ENCODE peak calls at places on chromosome 6, in nine cellular contexts. P is omental fat pad; G is CD8-positive, alpha-beta T cell; F is naive thymus-derived CD8-positive, alpha-beta T cell; W is HepG2; X is DND-41; Z is CD4-positive, CD25-positive, alpha-beta regulatory T cell; L is activated T-helper 17 cell treated with anti-CD3 and anti-CD28 coated beads, Interleukin-2, amount 50 U/mL, for 72 hours; V is lung. M is an unnamed sample.

GRCh38 chr6:33147807-33148666 is 44.2 kb downstream of the COL11A2 start:
- ATAC-seq in F (no peak), P (no peak), L (no peak), V (peak; percentile 58), Z (no peak), W (peak; percentile 67), X (no peak), G (no peak), M (no peak)

GRCh38 chr6:23927935-23928334 is 198.1 kb upstream of the NRSN1 start:
- ATAC-seq in L (no peak), Z (no peak), X (no peak), V (no peak), G (no peak), F (no peak), W (no peak), P (no peak), M (no peak)

GRCh38 chr6:136500414-136500813 is 49.8 kb downstream of the MAP7 start:
- ATAC-seq in F (no peak), X (no peak), W (no peak), P (no peak), V (no peak), Z (no peak), L (no peak), G (no peak), M (no peak)

GRCh38 chr6:51025082-51025777 is 206.6 kb downstream of the TFAP2B start:
- ATAC-seq in X (no peak), F (no peak), P (no peak), W (no peak), Z (no peak), V (no peak), L (no peak), G (no peak), M (no peak)

GRCh38 chr6:136611133-136611532 is 60.9 kb upstream of the MAP7 start:
- ATAC-seq in F (no peak), G (no peak), L (no peak), X (no peak), V (no peak), Z (no peak), W (no peak), P (no peak), M (no peak)

GRCh38 chr6:73879894-73880293 is 183.9 kb downstream of the CD109 start:
- ATAC-seq in W (no peak), G (no peak), Z (no peak), P (no peak), L (no peak), X (no peak), V (no peak), F (no peak), M (no peak)

GRCh38 chr6:146883640-146884531 is 285.1 kb downstream of the ADGB start:
- ATAC-seq in W (peak; percentile 41), F (no peak), L (no peak), X (no peak), V (no peak), P (no peak), G (no peak), Z (peak; percentile 31), M (no peak)

GRCh38 chr6:96246563-96246962 is 230.8 kb downstream of the FUT9 start:
- ATAC-seq in L (no peak), P (no peak), F (no peak), G (no peak), X (no peak), W (no peak), V (no peak), Z (no peak), M (no peak)

GRCh38 chr6:7172605-7173185 is 64.9 kb downstream of the RREB1 start:
- ATAC-seq in L (no peak), X (peak; percentile 51), V (no peak), W (no peak), P (no peak), F (no peak), G (no peak), Z (no peak), M (no peak)

GRCh38 chr6:168053957-168054471 is 25.0 kb downstream of the FRMD1 start:
- ATAC-seq in G (no peak), W (no peak), X (no peak), F (no peak), P (no peak), Z (no peak), V (no peak), L (no peak), M (no peak)

GRCh38 chr6:40308533-40309306 is 278.4 kb downstream of the LRFN2 start:
- ATAC-seq in V (no peak), X (peak; percentile 98), G (no peak), W (peak; percentile 95), L (peak; percentile 54), Z (no peak), F (no peak), P (no peak), M (peak; percentile 55)

GRCh38 chr6:16222826-16223225 is 15.6 kb upstream of the GMPR start:
- ATAC-seq in V (no peak), W (no peak), X (no peak), F (no peak), L (peak; percentile 57), P (no peak), Z (no peak), G (no peak), M (no peak)

GRCh38 chr6:149820506-149820905 is 43.7 kb downstream of the LRP11 start:
- ATAC-seq in P (no peak), F (no peak), W (no peak), V (no peak), Z (no peak), X (no peak), L (no peak), G (no peak), M (no peak)

GRCh38 chr6:89679215-89680120 is 40.9 kb upstream of the LYRM2 start:
- ATAC-seq in X (no peak), W (no peak), Z (no peak), P (no peak), G (no peak), V (no peak), L (no peak), F (no peak), M (no peak)

GRCh38 chr6:146913842-146914562 is 290.2 kb upstream of the STXBP5 start:
- ATAC-seq in F (no peak), W (peak; percentile 67), V (peak; percentile 88), G (no peak), Z (no peak), P (peak; percentile 91), X (no peak), L (peak; percentile 55), M (peak; percentile 82)

GRCh38 chr6:47484616-47485015 is 7.0 kb downstream of the CD2AP start:
- ATAC-seq in F (no peak), L (no peak), X (no peak), G (no peak), V (no peak), P (no peak), W (no peak), Z (no peak), M (no peak)

GRCh38 chr6:137121401-137121997 is 51.9 kb downstream of the IL22RA2 start:
- ATAC-seq in F (no peak), P (no peak), X (peak; percentile 47), G (no peak), Z (no peak), V (no peak), W (no peak), L (no peak), M (no peak)

GRCh38 chr6:10837692-10837996 is 695 bp downstream of the MAK start:
- ATAC-seq in P (no peak), Z (no peak), V (no peak), F (peak; percentile 8), L (no peak), W (no peak), G (no peak), X (no peak), M (no peak)

GRCh38 chr6:150937126-150937906 is 71.8 kb downstream of the MTHFD1L start:
- ATAC-seq in L (no peak), G (no peak), X (no peak), P (peak; percentile 65), F (no peak), Z (no peak), V (no peak), W (no peak), M (peak; percentile 81)

GRCh38 chr6:83057705-83058321 is 7.8 kb downstream of the UBE3D start:
- ATAC-seq in L (no peak), G (no peak), P (peak; percentile 89), Z (no peak), X (peak; percentile 88), W (peak; percentile 90), F (peak; percentile 56), V (peak; percentile 65), M (peak; percentile 67)

GRCh38 chr6:152746172-152746553 is 4.4 kb upstream of the VIP start:
- ATAC-seq in W (peak; percentile 88), V (no peak), L (no peak), G (no peak), Z (no peak), F (no peak), P (no peak), X (no peak), M (no peak)

GRCh38 chr6:82397962-82398692 is 34.5 kb downstream of the TPBG start:
- ATAC-seq in X (no peak), L (no peak), Z (no peak), V (no peak), W (no peak), P (peak; percentile 81), F (no peak), G (no peak), M (peak; percentile 61)

GRCh38 chr6:11460837-11461661 is 76.5 kb upstream of the TMEM170B start:
- ATAC-seq in L (peak; percentile 71), X (no peak), F (peak; percentile 46), Z (peak; percentile 57), V (peak; percentile 48), W (no peak), G (no peak), P (no peak), M (no peak)

GRCh38 chr6:62528894-62529526 is 243.0 kb upstream of the KHDRBS2 start:
- ATAC-seq in V (no peak), P (no peak), F (no peak), G (no peak), Z (no peak), L (no peak), X (no peak), W (no peak), M (no peak)

GRCh38 chr6:122696079-122696478 is 83.4 kb upstream of the FABP7 start:
- ATAC-seq in F (no peak), X (no peak), W (no peak), G (no peak), Z (no peak), V (no peak), L (no peak), P (no peak), M (no peak)

GRCh38 chr6:150894191-150894744 is 28.8 kb downstream of the MTHFD1L start:
- ATAC-seq in V (no peak), G (no peak), P (no peak), F (no peak), Z (no peak), L (no peak), X (no peak), W (no peak), M (no peak)

GRCh38 chr6:162964703-162965140 is 236.9 kb downstream of the PACRG start:
- ATAC-seq in X (no peak), F (no peak), P (no peak), W (no peak), Z (no peak), L (no peak), G (no peak), V (peak; percentile 79), M (peak; percentile 61)

GRCh38 chr6:15325540-15325955 is 79.7 kb downstream of the JARID2 start:
- ATAC-seq in P (no peak), W (no peak), X (no peak), V (no peak), L (peak; percentile 31), G (no peak), Z (no peak), F (no peak), M (no peak)

M was measured in gastroesophageal sphincter.